ENCODE peak calls at places on chromosome 15, in four cellular contexts. One of them, this sample, is unnamed.

GRCh38 chr15:28881170-28881569 is 4.6 kb upstream of the APBA2 start:
- DNase-seq in A549: no peak
- DNase-seq in bronchial epithelial cell: no peak
- DNase-seq in cardiac muscle cell: peak
- DNase-seq in this sample: no peak

GRCh38 chr15:99100245-99101173 is 4.4 kb upstream of the SYNM start:
- DNase-seq in bronchial epithelial cell: peak
- DNase-seq in A549: peak
- DNase-seq in cardiac muscle cell: peak
- DNase-seq in this sample: peak

GRCh38 chr15:41417418-41417811 is 520 bp downstream of the RTF1 start:
- DNase-seq in A549: peak
- DNase-seq in bronchial epithelial cell: no peak
- DNase-seq in cardiac muscle cell: peak
- DNase-seq in this sample: no peak

GRCh38 chr15:50261979-50262378 is 3.5 kb downstream of the HDC start:
- DNase-seq in A549: no peak
- DNase-seq in bronchial epithelial cell: no peak
- DNase-seq in cardiac muscle cell: no peak
- DNase-seq in this sample: no peak

GRCh38 chr15:43930556-43930955 is 103.8 kb downstream of the WDR76 start:
- DNase-seq in A549: no peak
- DNase-seq in cardiac muscle cell: no peak
- DNase-seq in bronchial epithelial cell: no peak
- DNase-seq in this sample: no peak

GRCh38 chr15:79680721-79681120 is 216.1 kb downstream of the MTHFS start:
- DNase-seq in cardiac muscle cell: peak
- DNase-seq in A549: peak
- DNase-seq in bronchial epithelial cell: peak
- DNase-seq in this sample: no peak

GRCh38 chr15:70241561-70242320 is 144.0 kb upstream of the TLE3 start:
- DNase-seq in A549: no peak
- DNase-seq in bronchial epithelial cell: no peak
- DNase-seq in cardiac muscle cell: no peak
- DNase-seq in this sample: no peak

GRCh38 chr15:85618956-85619491 is 175.7 kb downstream of the KLHL25 start:
- DNase-seq in A549: no peak
- DNase-seq in cardiac muscle cell: peak
- DNase-seq in bronchial epithelial cell: peak
- DNase-seq in this sample: no peak

GRCh38 chr15:57183614-57184344 is 192.5 kb upstream of the CGNL1 start:
- DNase-seq in A549: no peak
- DNase-seq in cardiac muscle cell: peak
- DNase-seq in bronchial epithelial cell: no peak
- DNase-seq in this sample: no peak

GRCh38 chr15:68697711-68698690 is 119.2 kb downstream of the CORO2B start:
- DNase-seq in cardiac muscle cell: no peak
- DNase-seq in bronchial epithelial cell: no peak
- DNase-seq in A549: no peak
- DNase-seq in this sample: no peak

GRCh38 chr15:73518876-73519594 is 76.1 kb downstream of the REC114 start:
- DNase-seq in bronchial epithelial cell: no peak
- DNase-seq in cardiac muscle cell: no peak
- DNase-seq in A549: no peak
- DNase-seq in this sample: no peak

GRCh38 chr15:64527263-64527984 is 67.0 kb downstream of the ZNF609 start:
- DNase-seq in A549: peak
- DNase-seq in bronchial epithelial cell: peak
- DNase-seq in cardiac muscle cell: peak
- DNase-seq in this sample: no peak

GRCh38 chr15:70492240-70493177 is 270.8 kb downstream of the UACA start:
- DNase-seq in bronchial epithelial cell: peak
- DNase-seq in A549: peak
- DNase-seq in cardiac muscle cell: peak
- DNase-seq in this sample: no peak

GRCh38 chr15:41790756-41791546 is 16.7 kb downstream of the MAPKBP1 start:
- DNase-seq in A549: no peak
- DNase-seq in bronchial epithelial cell: peak
- DNase-seq in cardiac muscle cell: peak
- DNase-seq in this sample: no peak

GRCh38 chr15:73935547-73935946 is 9.3 kb downstream of the LOXL1 start:
- DNase-seq in A549: no peak
- DNase-seq in bronchial epithelial cell: peak
- DNase-seq in cardiac muscle cell: peak
- DNase-seq in this sample: no peak

GRCh38 chr15:59247364-59247763 is 40.7 kb downstream of the LDHAL6B start:
- DNase-seq in A549: peak
- DNase-seq in cardiac muscle cell: peak
- DNase-seq in bronchial epithelial cell: peak
- DNase-seq in this sample: peak

GRCh38 chr15:65049418-65049840 is 4.2 kb downstream of the SLC51B start:
- DNase-seq in bronchial epithelial cell: peak
- DNase-seq in cardiac muscle cell: peak
- DNase-seq in A549: peak
- DNase-seq in this sample: peak

GRCh38 chr15:61983087-61983486 is 77.2 kb downstream of the VPS13C start:
- DNase-seq in bronchial epithelial cell: peak
- DNase-seq in cardiac muscle cell: no peak
- DNase-seq in A549: no peak
- DNase-seq in this sample: no peak

GRCh38 chr15:85406916-85407315 is 26.5 kb downstream of the AKAP13 start:
- DNase-seq in A549: no peak
- DNase-seq in bronchial epithelial cell: no peak
- DNase-seq in cardiac muscle cell: peak
- DNase-seq in this sample: no peak

GRCh38 chr15:91490211-91490610 is 363.3 kb upstream of the SLCO3A1 start:
- DNase-seq in bronchial epithelial cell: no peak
- DNase-seq in A549: no peak
- DNase-seq in cardiac muscle cell: no peak
- DNase-seq in this sample: no peak

GRCh38 chr15:31975446-31976229 is 54.7 kb upstream of the CHRNA7 start:
- DNase-seq in A549: no peak
- DNase-seq in bronchial epithelial cell: peak
- DNase-seq in cardiac muscle cell: no peak
- DNase-seq in this sample: peak

GRCh38 chr15:87082576-87082975 is 1002.9 kb downstream of the AGBL1 start:
- DNase-seq in cardiac muscle cell: no peak
- DNase-seq in A549: no peak
- DNase-seq in bronchial epithelial cell: no peak
- DNase-seq in this sample: no peak